ENCODE peak calls at places on chromosomes 2 and 18, in five cellular contexts. K, T, U, Y and O are unnamed samples.
A peak's percentile ranks its signal among the peaks of the same experiment; 100 is the strongest.

GRCh38 chr2:168715849-168716248 is 86.6 kb upstream of the NOSTRIN start:
- DNase-seq in K (no peak), T (no peak), U (no peak), Y (no peak), O (no peak)

GRCh38 chr2:109318150-109318948 is 189.3 kb downstream of the SH3RF3 start:
- DNase-seq in K (peak; percentile 82), T (no peak), U (peak; percentile 20), Y (peak; percentile 87), O (peak; percentile 97)

GRCh38 chr18:2916184-2916583 is 69.4 kb downstream of the EMILIN2 start:
- DNase-seq in K (no peak), T (no peak), U (no peak), Y (no peak), O (no peak)

GRCh38 chr2:16315911-16316310 is 349.7 kb downstream of the CYRIA start:
- DNase-seq in K (no peak), T (no peak), U (no peak), Y (no peak), O (peak; percentile 87)

GRCh38 chr2:188811522-188811921 is 162.7 kb upstream of the COL3A1 start:
- DNase-seq in K (no peak), T (no peak), U (no peak), Y (no peak), O (no peak)

GRCh38 chr18:55322176-55322735 is 265.7 kb downstream of the TCF4 start:
- DNase-seq in K (peak; percentile 89), T (no peak), U (no peak), Y (peak; percentile 87), O (no peak)

GRCh38 chr2:70726947-70727725 is 40.9 kb downstream of the ADD2 start:
- DNase-seq in K (no peak), T (no peak), U (no peak), Y (no peak), O (no peak)

GRCh38 chr2:189298481-189298880 is 118.9 kb upstream of the COL5A2 start:
- DNase-seq in K (no peak), T (no peak), U (no peak), Y (no peak), O (no peak)

GRCh38 chr2:42622943-42623676 is 54.7 kb downstream of the MTA3 start:
- DNase-seq in K (no peak), T (no peak), U (no peak), Y (no peak), O (no peak)

GRCh38 chr2:70132244-70133126 is 45.2 kb downstream of the PCBP1 start:
- DNase-seq in K (peak; percentile 51), T (no peak), U (peak; percentile 86), Y (no peak), O (no peak)

GRCh38 chr18:6956999-6957398 is 160.6 kb downstream of the LAMA1 start:
- DNase-seq in K (no peak), T (no peak), U (no peak), Y (no peak), O (peak; percentile 84)

GRCh38 chr2:204871246-204871953 is 326.1 kb downstream of the PARD3B start:
- DNase-seq in K (no peak), T (no peak), U (peak; percentile 16), Y (no peak), O (no peak)

GRCh38 chr18:9811978-9812377 is 73.8 kb upstream of the TXNDC2 start:
- DNase-seq in K (no peak), T (no peak), U (no peak), Y (no peak), O (no peak)

GRCh38 chr18:77062518-77063003 is 70.0 kb downstream of the MBP start:
- DNase-seq in K (no peak), T (no peak), U (no peak), Y (no peak), O (no peak)

GRCh38 chr2:37923308-37924055 is 1.6 kb upstream of the RMDN2 start:
- DNase-seq in K (no peak), T (no peak), U (peak; percentile 39), Y (no peak), O (no peak)

GRCh38 chr2:114265256-114265655 is 177.2 kb upstream of the DPP10 start:
- DNase-seq in K (no peak), T (no peak), U (no peak), Y (no peak), O (no peak)

GRCh38 chr2:240553956-240554480 is 3.8 kb downstream of the ANKMY1 start:
- DNase-seq in K (no peak), T (no peak), U (no peak), Y (no peak), O (no peak)

GRCh38 chr2:20852139-20852538 is 29.2 kb upstream of the LDAH start:
- DNase-seq in K (no peak), T (no peak), U (no peak), Y (no peak), O (no peak)

GRCh38 chr18:23635283-23636040 is 27.2 kb downstream of the ANKRD29 start:
- DNase-seq in K (no peak), T (no peak), U (no peak), Y (no peak), O (no peak)

GRCh38 chr2:12167525-12168317 is 421.3 kb downstream of the LPIN1 start:
- DNase-seq in K (no peak), T (no peak), U (peak; percentile 60), Y (no peak), O (no peak)

GRCh38 chr2:189083088-189083487 is 96.5 kb downstream of the COL5A2 start:
- DNase-seq in K (no peak), T (no peak), U (no peak), Y (no peak), O (no peak)

GRCh38 chr18:47036927-47037605 is 1.6 kb upstream of the ELOA2 start:
- DNase-seq in K (no peak), T (no peak), U (no peak), Y (no peak), O (no peak)

GRCh38 chr2:73292906-73293533 is 328 bp downstream of the EGR4 start:
- DNase-seq in K (no peak), T (no peak), U (no peak), Y (no peak), O (no peak)

GRCh38 chr2:224518806-224519580 is 66.2 kb downstream of the CUL3 start:
- DNase-seq in K (no peak), T (no peak), U (no peak), Y (no peak), O (no peak)

GRCh38 chr2:144252694-144253093 is 267.2 kb downstream of the ZEB2 start:
- DNase-seq in K (no peak), T (no peak), U (no peak), Y (no peak), O (no peak)

GRCh38 chr2:37361416-37361815 is 17.0 kb downstream of the QPCT start:
- DNase-seq in K (no peak), T (no peak), U (no peak), Y (no peak), O (no peak)

GRCh38 chr2:219448099-219448775 is 13.6 kb downstream of the SPEG start:
- DNase-seq in K (no peak), T (no peak), U (no peak), Y (no peak), O (no peak)

GRCh38 chr18:8559612-8560011 is 49.6 kb upstream of the RAB12 start:
- DNase-seq in K (no peak), T (no peak), U (no peak), Y (no peak), O (no peak)
- TF ChIP-seq EP300 in K (no peak), T (no peak), U (no peak), Y (no peak), O (no peak)

DNA sequence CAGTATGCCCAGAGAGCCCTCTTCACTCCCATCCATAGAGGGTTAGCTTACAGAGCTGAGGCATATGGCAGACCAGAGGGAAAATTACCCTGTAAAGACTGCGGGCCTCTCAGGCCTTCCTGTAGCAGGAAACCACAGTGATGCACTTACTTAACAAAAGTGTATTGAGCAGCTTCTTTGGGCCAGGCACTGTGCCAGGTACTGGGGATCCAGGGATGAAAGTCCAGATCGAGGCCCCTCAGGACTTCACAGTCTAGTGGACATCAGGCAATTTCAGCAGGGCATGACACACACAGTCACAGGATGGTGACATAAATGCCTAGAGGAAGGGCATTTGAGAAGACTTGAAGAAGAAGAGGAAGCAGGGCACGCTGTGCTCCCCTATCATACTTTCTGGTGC is 71.6 kb downstream of the MARCO start:
- DNase-seq in K (no peak), T (no peak), U (no peak), Y (peak; percentile 64), O (no peak)
- H3K27me3 ChIP-seq in K (no peaks in the 10 kb centered on the region), T (peaks cover 5% of the 10 kb centered on the region), U (peaks cover 51% of the 10 kb centered on the region), Y (peaks cover 43% of the 10 kb centered on the region), O (no peaks in the 10 kb centered on the region)

DNA sequence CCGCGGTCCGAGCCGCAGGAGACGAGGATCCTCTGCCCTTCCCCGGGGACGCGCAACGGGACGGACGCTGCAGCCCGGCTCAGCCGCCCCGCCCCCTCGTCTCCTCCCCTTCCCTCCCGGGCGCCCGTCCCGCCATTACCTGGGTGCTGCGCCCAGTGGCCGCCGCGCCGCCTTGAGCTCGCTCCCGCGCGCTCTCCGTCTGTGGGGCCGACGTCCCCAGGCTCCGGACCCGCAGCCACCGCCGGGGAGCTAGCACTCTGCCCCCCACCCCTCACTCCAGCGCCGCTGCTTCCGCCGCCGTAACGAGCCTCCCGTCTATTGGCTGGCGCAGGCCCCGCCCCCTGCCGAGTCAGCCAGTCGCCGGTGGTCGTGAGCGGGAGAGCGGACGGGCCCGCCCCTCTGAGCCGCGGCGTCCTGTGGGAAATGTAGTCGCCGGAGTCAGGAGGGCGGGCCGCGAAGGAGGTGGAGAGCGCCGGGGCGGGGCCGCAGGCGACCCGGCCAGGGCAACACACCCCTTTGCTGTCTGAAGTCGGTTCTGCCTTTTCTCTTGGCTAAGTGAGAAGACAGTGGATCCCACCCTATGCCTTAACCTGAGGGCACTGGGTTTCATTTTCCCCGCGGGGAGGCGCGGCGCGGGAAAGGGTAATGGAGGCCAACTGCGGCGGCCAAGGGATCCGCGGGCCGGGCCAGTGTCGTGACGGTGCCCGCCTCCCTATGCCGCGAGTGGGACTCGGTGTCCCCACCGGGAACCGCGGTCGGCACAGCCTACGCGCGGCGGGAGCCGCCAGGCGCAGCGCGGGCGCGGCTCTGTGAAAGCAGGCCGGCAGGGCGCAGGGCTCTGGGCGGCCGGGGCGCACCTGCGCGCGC is at the start of gene SAP130:
- DNase-seq in K (peak; percentile 98), T (peak; percentile 92), U (peak; percentile 93), Y (peak; percentile 99), O (peak; percentile 99)
- TF ChIP-seq EP300 in K (no peak), T (no peak), U (no peak), Y (no peak), O (no peak)

GRCh38 chr2:230990899-230991150 is 5.1 kb upstream of the SPATA3 start:
- DNase-seq in K (no peak), T (no peak), U (no peak), Y (no peak), O (no peak)
- H3K27me3 ChIP-seq in K (no peaks in the 10 kb centered on the region), T (peaks cover 16% of the 10 kb centered on the region), U (peaks cover 40% of the 10 kb centered on the region), Y (peaks cover 45% of the 10 kb centered on the region), O (no peaks in the 10 kb centered on the region)

GRCh38 chr2:161580021-161580420 is 44.2 kb upstream of the SLC4A10 start:
- DNase-seq in K (no peak), T (no peak), U (no peak), Y (no peak), O (no peak)
- TF ChIP-seq EP300 in K (no peak), T (no peak), U (no peak), Y (no peak), O (no peak)

DNA sequence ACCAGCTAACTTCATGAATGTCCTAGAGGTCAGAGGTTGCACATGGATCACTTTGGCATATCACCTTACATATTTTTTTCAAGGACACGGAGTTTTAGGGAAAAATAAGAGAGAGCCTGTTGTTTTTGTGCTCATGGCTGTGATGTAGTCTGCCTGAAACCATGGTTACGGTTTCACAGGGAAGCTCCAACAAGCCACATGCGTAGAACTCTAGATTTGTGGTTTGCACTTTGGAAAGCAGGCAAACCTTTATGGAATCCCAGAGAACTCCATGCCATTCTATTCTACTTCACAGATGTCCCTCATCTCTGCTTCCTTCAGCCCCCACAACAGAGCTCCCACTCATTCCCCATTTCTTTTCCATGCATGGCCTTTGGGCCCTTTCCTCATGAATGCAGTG is 2.1 kb downstream of the PRKCE start:
- DNase-seq in K (no peak), T (no peak), U (no peak), Y (no peak), O (no peak)
- H3K27me3 ChIP-seq in K (no peaks in the 10 kb centered on the region), T (peaks cover 31% of the 10 kb centered on the region), U (peaks cover 15% of the 10 kb centered on the region), Y (no peaks in the 10 kb centered on the region), O (no peaks in the 10 kb centered on the region)